ENCODE peak calls at places on chromosomes 7 and 10, in nine cellular contexts. Q is GM23338; M is effector memory CD4-positive, alpha-beta T cell; P is stomach; H is brain microvascular endothelial cell; K is mesenchymal stem cell; Z is GM23248; S is colonic mucosa; X is mesendoderm. Y is an unnamed sample.

GRCh38 chr10:110335314-110336064 is 30.8 kb upstream of the SMNDC1 start:
- DNase-seq in Q (no peak), P (no peak), K (no peak), Z (no peak), S (no peak), M (no peak), H (no peak), X (no peak), Y (peak)

GRCh38 chr7:131346885-131347592 is 19.4 kb downstream of the MKLN1 start:
- DNase-seq in Z (no peak), K (no peak), Q (peak), P (peak), S (no peak), X (peak), H (no peak), M (no peak), Y (no peak)

GRCh38 chr7:77223261-77223660 is 23.6 kb upstream of the FGL2 start:
- DNase-seq in S (no peak), M (no peak), K (no peak), X (no peak), H (no peak), Q (no peak), Z (no peak), P (no peak), Y (peak)

GRCh38 chr10:79391231-79392019 is 44.2 kb downstream of the PPIF start:
- DNase-seq in Z (peak), S (peak), Q (no peak), M (no peak), K (peak), H (no peak), X (peak), P (peak), Y (no peak)

GRCh38 chr10:76036410-76036940 is 605.1 kb downstream of the LRMDA start:
- DNase-seq in S (peak), K (peak), X (peak), M (no peak), Q (peak), Z (peak), P (peak), H (peak), Y (peak)

GRCh38 chr7:106218546-106218945 is 66.2 kb downstream of the NAMPT start:
- DNase-seq in H (no peak), S (no peak), P (no peak), X (no peak), Z (peak), M (no peak), Q (no peak), K (no peak), Y (no peak)

GRCh38 chr7:27210441-27211083 is 10.7 kb upstream of the HOXA13 start:
- DNase-seq in M (no peak), H (peak), Q (peak), X (peak), Z (peak), S (peak), K (peak), P (no peak), Y (no peak)

GRCh38 chr10:77898323-77899079 is 28.1 kb downstream of the DLG5 start:
- DNase-seq in S (peak), M (no peak), P (peak), K (no peak), X (peak), H (no peak), Z (no peak), Q (peak), Y (no peak)

GRCh38 chr10:59206204-59206720 is 29.8 kb downstream of the PHYHIPL start:
- DNase-seq in H (no peak), P (no peak), K (no peak), Q (no peak), M (no peak), S (no peak), Z (no peak), X (no peak), Y (no peak)

GRCh38 chr7:157307534-157307838 is 29.3 kb upstream of the DNAJB6 start:
- DNase-seq in M (no peak), Z (no peak), X (no peak), K (no peak), H (no peak), S (no peak), Q (no peak), P (no peak), Y (no peak)

GRCh38 chr10:121926669-121927360 is 1.0 kb downstream of the ATE1 start:
- DNase-seq in X (no peak), K (peak), P (no peak), Z (peak), S (no peak), H (peak), M (peak), Q (peak), Y (peak)

GRCh38 chr10:100562008-100562672 is 26.4 kb downstream of the HIF1AN start:
- DNase-seq in M (peak), K (peak), Z (peak), H (peak), Q (peak), S (peak), P (peak), X (peak), Y (peak)

GRCh38 chr7:92874567-92874966 is 38.2 kb upstream of the CDK6 start:
- DNase-seq in P (no peak), S (no peak), X (no peak), H (peak), Q (no peak), K (peak), M (no peak), Z (peak), Y (no peak)

GRCh38 chr10:35573786-35574185 is 31.4 kb upstream of the GJD4 start:
- DNase-seq in K (no peak), P (no peak), S (no peak), H (no peak), M (no peak), Q (no peak), X (no peak), Z (no peak), Y (no peak)

GRCh38 chr7:91091631-91092030 is 172.6 kb upstream of the FZD1 start:
- DNase-seq in Q (no peak), K (no peak), X (no peak), S (no peak), P (no peak), M (no peak), Z (no peak), H (no peak), Y (no peak)

GRCh38 chr7:9776900-9777299 is 1196.8 kb upstream of the PHF14 start:
- DNase-seq in M (no peak), P (no peak), S (no peak), Q (peak), H (no peak), X (peak), K (no peak), Z (no peak), Y (no peak)

GRCh38 chr7:32569388-32570289 is 74.3 kb downstream of the AVL9 start:
- DNase-seq in M (no peak), K (no peak), X (no peak), Q (no peak), Z (no peak), S (no peak), P (no peak), H (no peak), Y (no peak)

GRCh38 chr10:119669975-119670640 is 18.9 kb downstream of the BAG3 start:
- DNase-seq in M (no peak), H (no peak), X (no peak), Q (no peak), Z (no peak), S (no peak), K (no peak), P (no peak), Y (no peak)

GRCh38 chr7:108592633-108593277 is 23.1 kb downstream of the DNAJB9 start:
- DNase-seq in P (no peak), M (no peak), Q (no peak), S (no peak), H (no peak), X (no peak), Z (peak), K (no peak), Y (no peak)

GRCh38 chr7:148983220-148984146 is 44.8 kb downstream of the PDIA4 start:
- DNase-seq in X (peak), S (peak), P (peak), H (peak), Q (peak), Z (peak), M (peak), K (peak), Y (peak)

GRCh38 chr7:44286182-44286617 is 39.2 kb downstream of the CAMK2B start:
- DNase-seq in M (no peak), X (peak), S (no peak), H (no peak), K (no peak), Q (peak), Z (no peak), P (peak), Y (no peak)

DNA sequence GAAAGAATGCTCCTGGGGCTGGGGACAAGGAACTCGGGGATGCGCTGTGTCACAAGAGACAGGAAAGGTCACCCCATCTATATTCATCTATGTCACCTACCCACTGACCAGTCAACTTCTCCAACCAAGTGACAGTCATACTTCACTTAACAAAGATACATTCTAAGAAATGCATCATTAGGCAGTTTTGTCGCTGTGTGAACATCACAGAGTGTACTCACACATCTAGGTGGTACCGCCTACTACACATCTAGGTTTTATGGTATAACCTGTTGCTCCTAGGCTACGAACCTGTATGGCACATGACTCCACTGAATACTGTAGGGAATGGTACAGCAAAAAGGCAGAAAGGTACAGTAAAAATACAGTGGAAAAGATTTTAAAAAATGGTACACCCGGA is 3.8 kb upstream of the ADAM12 start:
- DNase-seq in X (no peak), Q (no peak), Z (no peak), M (no peak), S (no peak), P (no peak), H (no peak), K (no peak), Y (no peak)
- H3K27ac ChIP-seq in X (no peak), Q (no peak), Z (no peak), M (no peak), S (no peak), P (no peak), H (no peak), K (no peak), Y (no peak)

GRCh38 chr10:14563359-14563758 is 211.3 kb downstream of the FAM107B start:
- DNase-seq in M (no peak), Z (no peak), H (no peak), K (no peak), X (no peak), S (no peak), Q (no peak), P (no peak), Y (no peak)

GRCh38 chr10:14560794-14561765 is 213.6 kb downstream of the FAM107B start:
- DNase-seq in M (peak), K (no peak), P (no peak), X (no peak), Z (no peak), S (peak), Q (no peak), H (no peak), Y (no peak)

GRCh38 chr10:14562197-14562596 is 212.5 kb downstream of the FAM107B start:
- DNase-seq in M (no peak), P (no peak), H (no peak), Q (no peak), X (no peak), Z (no peak), K (peak), S (no peak), Y (no peak)

GRCh38 chr10:14564268-14564744 is 210.4 kb downstream of the FAM107B start:
- DNase-seq in Z (no peak), Q (no peak), X (no peak), M (no peak), S (no peak), K (no peak), P (no peak), H (no peak), Y (no peak)

DNA sequence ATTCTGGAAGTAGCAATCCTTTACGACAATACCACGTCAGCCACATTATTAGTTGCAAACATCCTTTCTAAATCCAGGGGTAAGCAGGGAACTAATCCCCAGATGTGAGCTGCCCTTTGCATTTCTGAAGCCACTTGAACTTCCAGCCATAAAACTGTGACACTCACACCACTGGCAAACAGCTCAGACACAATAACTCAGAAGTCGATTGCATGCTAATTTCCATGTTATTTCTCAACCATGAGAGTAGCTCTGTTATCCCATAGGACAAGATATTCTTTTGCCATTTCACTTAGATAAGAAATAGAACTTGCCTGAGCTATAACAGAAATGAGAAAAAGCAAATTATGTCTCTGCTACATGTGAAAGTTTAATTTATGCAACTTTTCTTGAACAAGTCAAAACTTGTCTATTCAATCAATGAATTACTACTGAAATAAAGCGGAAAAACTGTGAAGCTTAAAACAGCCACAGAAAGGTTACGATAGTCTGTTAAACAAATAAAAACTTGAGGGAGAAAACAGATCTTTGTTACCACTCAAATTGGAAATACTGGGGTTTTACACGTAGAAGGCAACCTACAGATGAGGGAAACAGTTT is 212.0 kb downstream of the FAM107B start:
- DNase-seq in P (no peak), H (no peak), X (no peak), Z (no peak), M (no peak), K (peak), S (peak), Q (no peak), Y (no peak)
- H3K27ac ChIP-seq in P (peak), H (no peak), X (no peak), Z (no peak), M (peak), K (no peak), S (no peak), Q (no peak), Y (no peak)

GRCh38 chr10:95265572-95265971 is 25.2 kb downstream of the PDLIM1 start:
- DNase-seq in P (no peak), X (no peak), M (no peak), K (no peak), Z (no peak), H (no peak), S (peak), Q (no peak), Y (no peak)
- H3K27ac ChIP-seq in P (no peak), X (peak), M (no peak), K (no peak), Z (no peak), H (no peak), S (no peak), Q (peak), Y (no peak)

GRCh38 chr10:132050191-132050590 is 15.6 kb upstream of the JAKMIP3 start:
- DNase-seq in S (no peak), Q (no peak), K (no peak), H (no peak), P (no peak), M (no peak), X (no peak), Z (no peak), Y (no peak)
- H3K27ac ChIP-seq in S (no peak), Q (no peak), K (no peak), H (no peak), P (no peak), M (no peak), X (no peak), Z (no peak), Y (no peak)

GRCh38 chr10:14578060-14578952 is 196.4 kb downstream of the FAM107B start:
- DNase-seq in S (no peak), H (peak), Z (peak), X (peak), Q (peak), P (peak), M (no peak), K (no peak), Y (no peak)

GRCh38 chr10:14579405-14579804 is 195.3 kb downstream of the FAM107B start:
- DNase-seq in Q (no peak), X (no peak), M (no peak), S (no peak), H (no peak), P (no peak), K (no peak), Z (peak), Y (no peak)

GRCh38 chr10:14583252-14583651 is 191.4 kb downstream of the FAM107B start:
- DNase-seq in K (no peak), P (peak), S (no peak), Z (no peak), X (no peak), H (no peak), M (peak), Q (no peak), Y (no peak)

GRCh38 chr10:14581553-14581952 is 193.1 kb downstream of the FAM107B start:
- DNase-seq in K (no peak), M (no peak), Q (no peak), X (no peak), P (no peak), Z (no peak), H (no peak), S (no peak), Y (no peak)

GRCh38 chr10:14580933-14581332 is 193.8 kb downstream of the FAM107B start:
- DNase-seq in Q (no peak), H (no peak), Z (no peak), X (no peak), S (no peak), K (no peak), M (no peak), P (no peak), Y (no peak)
- H3K27ac ChIP-seq in Q (peak), H (no peak), Z (no peak), X (no peak), S (no peak), K (no peak), M (no peak), P (peak), Y (no peak)

GRCh38 chr7:130112662-130113425 is 42.5 kb downstream of the KLHDC10 start:
- DNase-seq in Z (no peak), Q (no peak), S (no peak), H (no peak), K (no peak), P (no peak), M (no peak), X (no peak), Y (no peak)
- H3K27ac ChIP-seq in Z (no peak), Q (peak), S (peak), H (no peak), K (no peak), P (no peak), M (no peak), X (no peak), Y (no peak)

DNA sequence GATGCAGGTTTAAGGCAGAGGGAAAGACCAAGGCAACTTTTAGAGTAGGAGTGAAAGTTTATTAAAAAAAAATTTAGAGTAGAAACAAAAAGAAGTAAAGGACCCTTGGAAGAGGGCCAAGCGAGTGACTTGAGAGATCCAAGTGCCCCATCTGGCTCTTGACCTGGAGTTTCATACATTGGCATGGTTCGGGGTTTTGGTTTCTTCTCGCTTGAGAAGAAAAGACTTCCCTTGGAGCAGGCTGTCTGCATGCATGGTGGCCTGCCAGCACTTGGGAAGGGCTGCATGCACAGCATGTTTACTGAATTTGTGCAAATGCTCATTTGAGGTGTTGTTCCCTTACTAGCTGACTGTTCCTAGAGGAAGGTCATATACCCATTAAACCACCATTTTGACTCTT is 8.8 kb upstream of the ADO start:
- DNase-seq in Z (no peak), Q (no peak), K (no peak), H (no peak), S (no peak), X (no peak), M (no peak), P (no peak), Y (no peak)
- H3K27ac ChIP-seq in Z (no peak), Q (no peak), K (no peak), H (no peak), S (no peak), X (no peak), M (no peak), P (no peak), Y (no peak)